ENCODE peak calls at places on chromosomes 12 and 14, in five cellular contexts. One of them, this sample, is unnamed.

GRCh38 chr12:64256166-64256800 is 34.2 kb upstream of the KICS2 start:
- DNase-seq in K562: peak; percentile 68
- DNase-seq in SK-N-SH: peak; percentile 48
- DNase-seq in HepG2: peak; percentile 49
- DNase-seq in IMR-90: peak; percentile 67
- DNase-seq in this sample: no peak

GRCh38 chr14:105843444-105844046 is 317.2 kb downstream of the TMEM121 start:
- DNase-seq in IMR-90: no peak
- DNase-seq in HepG2: no peak
- DNase-seq in SK-N-SH: no peak
- DNase-seq in K562: no peak
- DNase-seq in this sample: no peak

GRCh38 chr12:111686574-111687105 is 787 bp downstream of the ACAD10 start:
- DNase-seq in K562: peak; percentile 29
- DNase-seq in SK-N-SH: no peak
- DNase-seq in HepG2: no peak
- DNase-seq in IMR-90: peak; percentile 44
- DNase-seq in this sample: no peak

GRCh38 chr12:120686151-120686689 is 729 bp upstream of the MLEC start:
- DNase-seq in IMR-90: peak; percentile 96
- DNase-seq in HepG2: peak; percentile 97
- DNase-seq in SK-N-SH: peak; percentile 95
- DNase-seq in K562: peak; percentile 99
- DNase-seq in this sample: peak; percentile 93

GRCh38 chr14:91953170-91953985 is 5.9 kb upstream of the FBLN5 start:
- DNase-seq in K562: no peak
- DNase-seq in IMR-90: peak; percentile 59
- DNase-seq in SK-N-SH: no peak
- DNase-seq in HepG2: peak; percentile 27
- DNase-seq in this sample: no peak

GRCh38 chr14:30464481-30464880 is 94.5 kb upstream of the G2E3 start:
- DNase-seq in K562: no peak
- DNase-seq in IMR-90: no peak
- DNase-seq in HepG2: no peak
- DNase-seq in SK-N-SH: no peak
- DNase-seq in this sample: no peak

GRCh38 chr14:64509036-64509435 is 4.5 kb downstream of the ZBTB1 start:
- DNase-seq in K562: peak; percentile 64
- DNase-seq in IMR-90: no peak
- DNase-seq in SK-N-SH: no peak
- DNase-seq in HepG2: peak; percentile 59
- DNase-seq in this sample: no peak

GRCh38 chr12:108759914-108760313 is 28.6 kb upstream of the CORO1C start:
- DNase-seq in IMR-90: no peak
- DNase-seq in HepG2: no peak
- DNase-seq in SK-N-SH: no peak
- DNase-seq in K562: no peak
- DNase-seq in this sample: no peak

GRCh38 chr12:124545508-124546418 is 21.6 kb downstream of the NCOR2 start:
- DNase-seq in SK-N-SH: no peak
- DNase-seq in HepG2: no peak
- DNase-seq in K562: no peak
- DNase-seq in IMR-90: peak; percentile 43
- DNase-seq in this sample: peak; percentile 76

GRCh38 chr14:63535918-63536317 is 7.3 kb downstream of the PPP2R5E start:
- DNase-seq in SK-N-SH: no peak
- DNase-seq in HepG2: no peak
- DNase-seq in K562: no peak
- DNase-seq in IMR-90: peak; percentile 55
- DNase-seq in this sample: no peak

GRCh38 chr12:48037267-48037915 is 33.1 kb upstream of the COL2A1 start:
- DNase-seq in K562: peak; percentile 26
- DNase-seq in HepG2: peak; percentile 52
- DNase-seq in IMR-90: peak; percentile 39
- DNase-seq in SK-N-SH: no peak
- DNase-seq in this sample: no peak

GRCh38 chr12:54147186-54147585 is 41.6 kb downstream of the SMUG1 start:
- DNase-seq in SK-N-SH: no peak
- DNase-seq in K562: no peak
- DNase-seq in IMR-90: no peak
- DNase-seq in HepG2: no peak
- DNase-seq in this sample: no peak

GRCh38 chr14:31096255-31096654 is 70.1 kb upstream of the STRN3 start:
- DNase-seq in SK-N-SH: no peak
- DNase-seq in K562: no peak
- DNase-seq in IMR-90: peak; percentile 88
- DNase-seq in HepG2: no peak
- DNase-seq in this sample: no peak

GRCh38 chr12:80272516-80272915 is 171.5 kb upstream of the PTPRQ start:
- DNase-seq in K562: no peak
- DNase-seq in IMR-90: no peak
- DNase-seq in SK-N-SH: no peak
- DNase-seq in HepG2: no peak
- DNase-seq in this sample: no peak

GRCh38 chr14:98114122-98114895 is 1157.7 kb downstream of the BCL11B start:
- DNase-seq in HepG2: no peak
- DNase-seq in IMR-90: no peak
- DNase-seq in K562: no peak
- DNase-seq in SK-N-SH: no peak
- DNase-seq in this sample: no peak

GRCh38 chr14:104721704-104722431 is 2.2 kb upstream of the ADSS1 start:
- DNase-seq in HepG2: no peak
- DNase-seq in K562: no peak
- DNase-seq in SK-N-SH: no peak
- DNase-seq in IMR-90: peak; percentile 34
- DNase-seq in this sample: no peak

GRCh38 chr14:71956920-71957563 is 24.8 kb downstream of the RGS6 start:
- DNase-seq in IMR-90: no peak
- DNase-seq in HepG2: no peak
- DNase-seq in SK-N-SH: no peak
- DNase-seq in K562: no peak
- DNase-seq in this sample: peak; percentile 78

GRCh38 chr12:105569886-105570285 is 239.4 kb downstream of the C12orf75 start:
- DNase-seq in K562: no peak
- DNase-seq in IMR-90: no peak
- DNase-seq in SK-N-SH: no peak
- DNase-seq in HepG2: no peak
- DNase-seq in this sample: no peak

GRCh38 chr12:25307818-25308217 is 57.1 kb upstream of the KRAS start:
- DNase-seq in HepG2: no peak
- DNase-seq in SK-N-SH: no peak
- DNase-seq in K562: no peak
- DNase-seq in IMR-90: peak; percentile 81
- DNase-seq in this sample: no peak

GRCh38 chr12:114504311-114504710 is 98.4 kb upstream of the TBX5 start:
- DNase-seq in IMR-90: peak; percentile 44
- DNase-seq in SK-N-SH: no peak
- DNase-seq in HepG2: no peak
- DNase-seq in K562: no peak
- DNase-seq in this sample: no peak

GRCh38 chr12:92987362-92987761 is 58.3 kb upstream of the EEA1 start:
- DNase-seq in HepG2: peak; percentile 78
- DNase-seq in IMR-90: peak; percentile 79
- DNase-seq in SK-N-SH: peak; percentile 48
- DNase-seq in K562: peak; percentile 76
- DNase-seq in this sample: no peak

GRCh38 chr12:31896514-31897039 is 62.6 kb upstream of the RESF1 start:
- DNase-seq in HepG2: no peak
- DNase-seq in K562: peak; percentile 84
- DNase-seq in SK-N-SH: no peak
- DNase-seq in IMR-90: peak; percentile 38
- DNase-seq in this sample: peak; percentile 99

GRCh38 chr14:60512952-60513554 is 4.1 kb downstream of the SIX6 start:
- DNase-seq in IMR-90: no peak
- DNase-seq in SK-N-SH: no peak
- DNase-seq in K562: no peak
- DNase-seq in HepG2: no peak
- DNase-seq in this sample: no peak

GRCh38 chr14:54818201-54819133 is 84.2 kb downstream of the GCH1 start:
- DNase-seq in IMR-90: peak; percentile 69
- DNase-seq in K562: peak; percentile 35
- DNase-seq in HepG2: peak; percentile 18
- DNase-seq in SK-N-SH: peak; percentile 76
- DNase-seq in this sample: no peak

GRCh38 chr12:131946757-131947156 is 3.0 kb upstream of the EP400 start:
- DNase-seq in IMR-90: no peak
- DNase-seq in SK-N-SH: no peak
- DNase-seq in K562: no peak
- DNase-seq in HepG2: no peak
- DNase-seq in this sample: no peak

GRCh38 chr12:78672033-78672432 is 192.5 kb upstream of the SYT1 start:
- DNase-seq in K562: no peak
- DNase-seq in HepG2: no peak
- DNase-seq in SK-N-SH: no peak
- DNase-seq in IMR-90: no peak
- DNase-seq in this sample: no peak

GRCh38 chr12:78666584-78666983 is 198.0 kb upstream of the SYT1 start:
- DNase-seq in HepG2: no peak
- DNase-seq in IMR-90: no peak
- DNase-seq in SK-N-SH: no peak
- DNase-seq in K562: no peak
- DNase-seq in this sample: no peak

GRCh38 chr12:78674311-78675085 is 190.1 kb upstream of the SYT1 start:
- DNase-seq in SK-N-SH: no peak
- DNase-seq in IMR-90: peak; percentile 56
- DNase-seq in K562: no peak
- DNase-seq in HepG2: no peak
- DNase-seq in this sample: no peak

DNA sequence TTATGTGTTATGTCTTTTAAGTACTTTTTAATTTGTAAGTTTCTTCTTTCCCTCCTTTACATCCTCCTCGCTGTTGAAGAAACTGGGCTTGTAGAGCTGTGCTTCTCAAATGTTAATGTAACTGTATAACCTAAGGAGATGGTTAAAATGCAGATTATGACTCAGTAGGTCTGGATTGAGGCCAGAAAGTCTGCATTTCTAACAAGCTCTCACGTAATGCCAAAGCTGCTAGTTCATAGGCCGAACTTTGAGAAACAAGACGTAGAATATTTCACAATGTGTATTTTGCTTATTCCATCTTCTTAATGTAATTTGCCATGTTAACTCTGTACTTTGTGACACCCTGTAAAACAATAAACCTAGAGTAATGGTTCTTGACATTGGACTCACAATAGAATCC is 193.3 kb upstream of the SYT1 start:
- DNase-seq in K562: no peak
- DNase-seq in SK-N-SH: no peak
- DNase-seq in HepG2: no peak
- DNase-seq in IMR-90: peak; percentile 96
- DNase-seq in this sample: no peak
- TF ChIP-seq MXI1 in K562: no peak
- TF ChIP-seq MXI1 in SK-N-SH: no peak
- TF ChIP-seq MXI1 in HepG2: no peak
- TF ChIP-seq MXI1 in IMR-90: no peak
- TF ChIP-seq MXI1 in this sample: no peak

DNA sequence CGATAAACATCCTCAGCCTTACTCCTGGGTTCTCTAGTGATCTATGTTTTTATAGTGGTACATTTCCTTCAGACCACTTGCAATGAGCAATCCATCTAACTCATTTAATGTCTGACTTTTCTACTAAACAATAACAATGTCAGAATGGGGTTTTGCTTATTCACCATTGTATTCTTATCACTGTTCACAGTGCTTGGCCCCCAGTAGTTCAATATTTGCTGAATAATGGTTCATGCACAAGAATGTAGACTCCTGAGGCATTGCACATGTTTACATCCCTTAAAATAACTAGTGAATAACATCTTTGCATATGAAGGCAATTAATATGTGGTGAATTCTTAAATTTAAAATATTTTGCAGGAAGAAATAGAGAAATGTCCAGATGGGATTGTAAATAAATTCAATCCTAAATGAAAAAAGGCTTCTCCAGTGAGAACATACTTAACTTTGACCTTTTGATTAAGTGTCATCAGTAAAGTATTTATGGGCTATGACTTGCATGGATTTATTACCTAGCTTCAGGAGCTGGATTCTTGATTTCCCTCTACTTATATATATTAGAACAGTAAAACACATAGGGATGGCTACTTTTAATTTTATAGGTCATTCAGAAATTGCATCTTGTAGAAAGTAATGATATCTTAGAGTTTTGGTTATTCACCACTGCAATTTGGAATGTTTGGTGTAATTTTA is 3.4 kb downstream of the CCER1 start:
- DNase-seq in SK-N-SH: no peak
- DNase-seq in K562: no peak
- DNase-seq in HepG2: no peak
- DNase-seq in IMR-90: no peak
- DNase-seq in this sample: no peak
- TF ChIP-seq MXI1 in SK-N-SH: no peak
- TF ChIP-seq MXI1 in K562: no peak
- TF ChIP-seq MXI1 in HepG2: no peak
- TF ChIP-seq MXI1 in IMR-90: no peak
- TF ChIP-seq MXI1 in this sample: no peak

GRCh38 chr12:5442251-5443006 is 10.5 kb downstream of the NTF3 start:
- DNase-seq in SK-N-SH: peak; percentile 55
- DNase-seq in HepG2: peak; percentile 34
- DNase-seq in IMR-90: peak; percentile 73
- DNase-seq in K562: peak; percentile 44
- DNase-seq in this sample: no peak
- TF ChIP-seq MXI1 in SK-N-SH: no peak
- TF ChIP-seq MXI1 in HepG2: no peak
- TF ChIP-seq MXI1 in IMR-90: no peak
- TF ChIP-seq MXI1 in K562: no peak
- TF ChIP-seq MXI1 in this sample: no peak

GRCh38 chr14:79528843-79529405 is 682.4 kb downstream of the DIO2 start:
- DNase-seq in IMR-90: no peak
- DNase-seq in K562: no peak
- DNase-seq in SK-N-SH: no peak
- DNase-seq in HepG2: no peak
- DNase-seq in this sample: no peak

GRCh38 chr14:79530555-79530954 is 680.7 kb downstream of the DIO2 start:
- DNase-seq in HepG2: no peak
- DNase-seq in IMR-90: no peak
- DNase-seq in K562: no peak
- DNase-seq in SK-N-SH: no peak
- DNase-seq in this sample: no peak

GRCh38 chr14:79540394-79540793 is 670.9 kb downstream of the DIO2 start:
- DNase-seq in HepG2: no peak
- DNase-seq in SK-N-SH: no peak
- DNase-seq in K562: no peak
- DNase-seq in IMR-90: no peak
- DNase-seq in this sample: no peak

DNA sequence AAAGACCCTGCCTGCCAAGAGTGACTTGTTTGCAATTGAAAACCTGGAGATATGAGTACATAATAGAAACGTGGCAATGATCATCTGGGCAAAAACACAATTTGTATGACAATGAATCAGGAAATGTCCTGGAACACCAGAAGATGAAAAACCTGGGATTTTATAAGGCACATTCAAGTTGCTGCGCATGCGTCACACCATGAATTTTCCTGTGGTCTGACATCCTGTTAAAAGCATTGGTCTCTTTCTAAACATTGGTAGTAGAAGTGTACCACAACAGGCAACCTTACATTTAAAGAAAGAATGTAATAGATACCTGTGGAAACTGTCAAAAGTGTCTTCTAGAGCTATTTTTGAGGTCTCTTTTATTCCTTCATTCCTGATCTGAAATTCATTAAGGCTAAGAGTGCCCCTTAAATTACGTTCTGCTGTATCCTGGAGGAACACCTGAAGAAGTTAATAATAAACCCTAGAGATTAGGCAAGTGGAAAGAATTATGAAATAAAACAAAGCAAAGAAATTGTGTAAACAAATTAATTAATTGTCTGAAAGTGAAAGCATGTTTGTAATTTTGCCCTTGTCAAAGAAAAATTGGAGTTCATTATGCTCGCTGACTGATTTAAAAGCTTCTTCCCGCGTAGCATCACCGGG is 676.5 kb downstream of the DIO2 start:
- DNase-seq in HepG2: no peak
- DNase-seq in K562: no peak
- DNase-seq in IMR-90: no peak
- DNase-seq in SK-N-SH: no peak
- DNase-seq in this sample: no peak
- TF ChIP-seq MXI1 in HepG2: no peak
- TF ChIP-seq MXI1 in K562: no peak
- TF ChIP-seq MXI1 in IMR-90: no peak
- TF ChIP-seq MXI1 in SK-N-SH: no peak
- TF ChIP-seq MXI1 in this sample: no peak